ENCODE peak calls at places on chromosomes 2 and 18, in six cellular contexts. D is neuronal stem cell, U is IMR-90, O is trophoblast cell, P is H9, L is mesendoderm. J is an unnamed sample.

GRCh38 chr2:160816916-160817315 is 323.3 kb upstream of the RBMS1 start:
- DNase-seq in D (no peak), U (no peak), O (no peak), P (no peak), L (no peak), J (no peak)

GRCh38 chr18:32310119-32310518 is 120.3 kb downstream of the MEP1B start:
- DNase-seq in D (no peak), U (peak; percentile 89), O (no peak), P (no peak), L (peak; percentile 52), J (peak; percentile 88)

GRCh38 chr2:146523218-146523617 is 1321.6 kb upstream of the ACVR2A start:
- DNase-seq in D (no peak), U (peak; percentile 9), O (peak; percentile 18), P (no peak), L (no peak), J (peak; percentile 22)

GRCh38 chr18:34153711-34154110 is 71.0 kb downstream of the NOL4 start:
- DNase-seq in D (no peak), U (peak; percentile 16), O (no peak), P (no peak), L (no peak), J (peak; percentile 17)

GRCh38 chr2:210544839-210545238 is 11.6 kb upstream of the CPS1 start:
- DNase-seq in D (no peak), U (no peak), O (no peak), P (no peak), L (no peak), J (no peak)

GRCh38 chr2:42957109-42958035 is 165.0 kb upstream of the HAAO start:
- DNase-seq in D (no peak), U (peak; percentile 55), O (no peak), P (no peak), L (peak; percentile 33), J (no peak)

GRCh38 chr18:31645411-31645810 is 39.0 kb downstream of the B4GALT6 start:
- DNase-seq in D (no peak), U (no peak), O (no peak), P (no peak), L (no peak), J (no peak)

GRCh38 chr18:78293940-78294401 is 685.6 kb upstream of the SALL3 start:
- DNase-seq in D (no peak), U (no peak), O (no peak), P (no peak), L (peak; percentile 70), J (no peak)

GRCh38 chr2:141557329-141558098 is 573.3 kb downstream of the LRP1B start:
- DNase-seq in D (no peak), U (peak; percentile 92), O (peak; percentile 18), P (no peak), L (no peak), J (peak; percentile 99)

GRCh38 chr18:76386071-76386470 is 109.0 kb downstream of the ZNF516 start:
- DNase-seq in D (no peak), U (no peak), O (no peak), P (no peak), L (no peak), J (no peak)

GRCh38 chr2:70994055-70994444 is 623 bp downstream of the TEX261 start:
- DNase-seq in D (no peak), U (peak; percentile 8), O (peak; percentile 33), P (no peak), L (no peak), J (peak; percentile 41)
- H3K23ac ChIP-seq in D (peak overlapping the region; percentile 95), U (peak overlapping the region; percentile 95), O (no peak overlapping the region), P (no peak overlapping the region), L (peak overlapping the region; percentile 15), J (no peak overlapping the region)

GRCh38 chr2:156339110-156339847 is 6.8 kb upstream of the NR4A2 start:
- DNase-seq in D (no peak), U (no peak), O (no peak), P (no peak), L (no peak), J (no peak)

GRCh38 chr2:156340818-156341481 is 8.4 kb upstream of the NR4A2 start:
- DNase-seq in D (peak; percentile 18), U (peak; percentile 55), O (peak; percentile 46), P (no peak), L (peak; percentile 83), J (peak; percentile 61)

GRCh38 chr2:156340377-156340776 is 7.9 kb upstream of the NR4A2 start:
- DNase-seq in D (no peak), U (no peak), O (no peak), P (no peak), L (no peak), J (no peak)

GRCh38 chr2:156338578-156338977 is 6.1 kb upstream of the NR4A2 start:
- DNase-seq in D (no peak), U (no peak), O (no peak), P (no peak), L (no peak), J (no peak)

DNA sequence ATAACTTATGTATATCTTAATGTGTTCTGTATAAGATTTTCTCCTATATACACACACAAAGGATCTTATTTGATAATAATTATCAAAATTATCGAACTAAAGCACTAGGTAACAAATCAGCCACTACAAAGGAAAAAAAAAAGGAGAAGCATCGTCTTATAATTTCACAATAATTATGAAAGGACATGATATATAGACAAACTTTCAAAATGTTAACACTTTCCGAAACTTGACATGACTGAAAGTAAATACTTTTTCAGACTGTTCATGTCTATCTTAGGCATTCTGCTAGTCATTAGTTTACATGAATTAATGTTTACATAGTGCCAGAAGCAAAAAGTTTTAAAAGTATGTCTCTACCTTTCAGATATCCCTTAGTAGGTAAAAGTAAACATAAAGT is 7.3 kb upstream of the NR4A2 start:
- DNase-seq in D (no peak), U (no peak), O (no peak), P (no peak), L (no peak), J (no peak)
- H3K23ac ChIP-seq in D (no peak overlapping the region), U (no peak overlapping the region), O (no peak overlapping the region), P (no peak overlapping the region), L (no peak overlapping the region), J (no peak overlapping the region)

DNA sequence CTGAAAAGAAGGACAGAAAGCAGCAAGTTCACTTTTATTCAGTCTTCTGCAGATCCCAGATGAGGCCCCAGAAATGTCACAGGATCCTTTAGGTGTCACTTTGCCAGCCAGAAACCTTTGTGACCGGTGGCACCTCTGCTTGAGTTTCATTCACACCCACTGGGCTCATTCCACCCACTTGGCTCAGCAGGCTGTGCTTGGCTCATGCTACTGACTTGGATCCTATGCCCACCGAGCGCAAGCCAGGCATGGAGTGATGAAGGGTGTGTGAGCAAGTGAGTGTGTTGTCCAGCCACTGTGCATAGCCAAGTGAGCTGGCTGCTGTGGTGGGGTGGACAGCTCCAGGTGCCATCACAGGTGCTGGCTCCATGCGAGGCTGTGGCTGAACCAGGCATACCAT is 357.0 kb upstream of the GULP1 start:
- DNase-seq in D (no peak), U (no peak), O (no peak), P (no peak), L (no peak), J (no peak)
- H3K23ac ChIP-seq in D (no peak overlapping the region), U (no peak overlapping the region), O (no peak overlapping the region), P (no peak overlapping the region), L (no peak overlapping the region), J (no peak overlapping the region)

DNA sequence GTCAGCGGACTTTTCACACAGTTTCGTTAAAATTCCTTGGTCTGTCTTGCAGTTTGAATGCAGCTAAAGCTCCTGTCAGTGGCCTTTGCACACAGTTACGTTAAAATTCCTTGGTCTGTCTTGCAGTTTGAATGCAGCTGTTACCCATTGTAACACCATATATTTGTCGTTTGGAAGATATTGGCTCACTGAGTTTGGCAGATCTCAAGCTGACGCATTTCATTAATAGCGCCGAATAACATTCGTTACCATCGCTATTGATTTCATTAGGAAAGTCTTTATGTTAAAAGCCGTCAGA is 1.1 kb downstream of the LIMS1 start:
- DNase-seq in D (no peak), U (no peak), O (peak; percentile 88), P (no peak), L (no peak), J (no peak)
- H3K23ac ChIP-seq in D (no peak overlapping the region), U (peak overlapping the region; percentile 96), O (no peak overlapping the region), P (no peak overlapping the region), L (no peak overlapping the region), J (no peak overlapping the region)

GRCh38 chr2:102704531-102704930 is 57.3 kb upstream of the TMEM182 start:
- DNase-seq in D (no peak), U (no peak), O (no peak), P (peak; percentile 32), L (peak; percentile 72), J (no peak)

GRCh38 chr2:102703748-102704147 is 58.1 kb upstream of the TMEM182 start:
- DNase-seq in D (peak; percentile 5), U (peak; percentile 5), O (peak; percentile 46), P (no peak), L (peak; percentile 53), J (peak; percentile 10)

GRCh38 chr2:102696463-102696862 is 65.4 kb upstream of the TMEM182 start:
- DNase-seq in D (no peak), U (no peak), O (no peak), P (no peak), L (no peak), J (no peak)

GRCh38 chr2:102703305-102703704 is 58.5 kb upstream of the TMEM182 start:
- DNase-seq in D (no peak), U (no peak), O (no peak), P (no peak), L (no peak), J (no peak)

DNA sequence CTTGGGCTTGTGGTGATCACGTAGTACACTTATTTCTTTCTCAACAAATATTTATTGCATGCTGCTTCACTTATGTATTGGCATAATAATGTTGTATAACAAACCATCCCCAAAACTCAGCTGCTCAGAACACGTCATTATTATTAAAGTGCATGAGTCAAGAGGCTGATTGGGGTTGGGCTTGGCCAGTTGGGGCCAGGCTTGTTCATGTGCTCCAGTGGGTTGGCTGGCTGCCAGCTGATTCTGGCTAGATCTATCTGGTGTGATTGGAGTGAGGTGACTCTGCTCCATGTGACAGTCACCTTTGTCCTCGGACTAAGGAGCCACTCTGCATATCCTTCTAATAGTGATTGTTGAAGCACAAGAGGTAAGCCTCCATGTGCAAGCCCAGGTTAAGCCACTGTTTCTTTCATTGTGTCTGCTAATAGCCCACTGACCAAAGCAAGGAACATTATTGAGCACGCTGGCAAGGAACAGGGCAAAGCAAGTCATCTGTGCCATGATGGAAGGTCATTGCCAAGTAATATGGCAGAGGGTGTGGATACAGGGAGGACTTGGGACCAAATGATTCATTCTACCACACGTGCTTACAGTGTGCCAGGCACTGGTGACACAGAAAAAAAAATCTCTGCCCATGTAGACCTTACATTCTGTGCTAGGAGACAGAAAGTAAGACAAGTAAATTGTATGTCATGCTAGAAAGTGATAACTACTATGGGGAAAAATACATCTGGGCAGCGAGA is 63.3 kb upstream of the TMEM182 start:
- DNase-seq in D (no peak), U (no peak), O (no peak), P (no peak), L (no peak), J (no peak)
- H3K23ac ChIP-seq in D (no peak overlapping the region), U (no peak overlapping the region), O (no peak overlapping the region), P (no peak overlapping the region), L (no peak overlapping the region), J (no peak overlapping the region)

DNA sequence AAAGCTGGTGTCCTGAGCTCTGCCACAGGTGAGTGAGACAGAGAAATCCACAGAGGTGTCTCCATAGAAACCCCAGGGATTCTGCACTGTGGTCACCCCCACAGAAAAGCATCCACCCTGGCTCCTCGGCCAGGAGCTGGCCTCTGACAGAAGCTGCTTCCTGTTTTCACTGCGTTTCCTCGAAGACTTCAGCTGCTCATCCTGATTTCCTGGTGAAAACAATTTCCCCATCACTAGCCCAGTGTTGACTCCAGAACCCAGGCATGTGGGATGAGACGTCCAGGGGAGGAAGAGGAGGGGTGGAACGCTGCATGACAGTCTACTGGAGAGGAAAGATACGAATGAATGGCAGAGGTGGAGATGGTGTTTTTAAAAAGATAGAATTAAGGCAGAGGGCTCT is 60.3 kb upstream of the GPR45 start:
- DNase-seq in D (no peak), U (no peak), O (no peak), P (no peak), L (no peak), J (no peak)
- H3K23ac ChIP-seq in D (no peak overlapping the region), U (no peak overlapping the region), O (no peak overlapping the region), P (no peak overlapping the region), L (no peak overlapping the region), J (no peak overlapping the region)

GRCh38 chr18:5732318-5732717 is 163.0 kb downstream of the TMEM200C start:
- DNase-seq in D (no peak), U (no peak), O (no peak), P (no peak), L (no peak), J (no peak)
- H3K23ac ChIP-seq in D (peak overlapping the region; percentile 81), U (no peak overlapping the region), O (peak overlapping the region; percentile 18), P (no peak overlapping the region), L (no peak overlapping the region), J (no peak overlapping the region)